ENCODE peak calls at places on chromosomes 12 and 14, in nine cellular contexts. One of them, this sample, is unnamed.

GRCh38 chr12:43969882-43970281 is 134.0 kb downstream of the TMEM117 start:
- DNase-seq in bronchial epithelial cell: peak
- DNase-seq in cardiac muscle cell: peak
- DNase-seq in heart right ventricle: no peak
- DNase-seq in dorsolateral prefrontal cortex: no peak
- DNase-seq in left lung: no peak
- DNase-seq in body of pancreas: no peak
- DNase-seq in AG04450: peak
- DNase-seq in fibroblast of the aortic adventitia: peak
- DNase-seq in this sample: no peak

GRCh38 chr12:581321-581720 is 81.9 kb downstream of the NINJ2 start:
- DNase-seq in heart right ventricle: peak
- DNase-seq in body of pancreas: no peak
- DNase-seq in bronchial epithelial cell: no peak
- DNase-seq in fibroblast of the aortic adventitia: no peak
- DNase-seq in cardiac muscle cell: no peak
- DNase-seq in left lung: no peak
- DNase-seq in dorsolateral prefrontal cortex: no peak
- DNase-seq in AG04450: no peak
- DNase-seq in this sample: no peak

GRCh38 chr14:79011091-79011919 is 841.1 kb downstream of the NRXN3 start:
- DNase-seq in AG04450: peak
- DNase-seq in body of pancreas: peak
- DNase-seq in dorsolateral prefrontal cortex: no peak
- DNase-seq in heart right ventricle: no peak
- DNase-seq in left lung: no peak
- DNase-seq in cardiac muscle cell: peak
- DNase-seq in bronchial epithelial cell: peak
- DNase-seq in fibroblast of the aortic adventitia: peak
- DNase-seq in this sample: no peak

GRCh38 chr12:40137252-40137651 is 31.4 kb upstream of the SLC2A13 start:
- DNase-seq in bronchial epithelial cell: peak
- DNase-seq in dorsolateral prefrontal cortex: no peak
- DNase-seq in left lung: no peak
- DNase-seq in AG04450: no peak
- DNase-seq in heart right ventricle: no peak
- DNase-seq in body of pancreas: no peak
- DNase-seq in cardiac muscle cell: no peak
- DNase-seq in fibroblast of the aortic adventitia: no peak
- DNase-seq in this sample: no peak

GRCh38 chr14:105517096-105517495 is 9.3 kb upstream of the TMEM121 start:
- DNase-seq in left lung: no peak
- DNase-seq in fibroblast of the aortic adventitia: no peak
- DNase-seq in heart right ventricle: no peak
- DNase-seq in body of pancreas: no peak
- DNase-seq in AG04450: no peak
- DNase-seq in cardiac muscle cell: no peak
- DNase-seq in dorsolateral prefrontal cortex: no peak
- DNase-seq in bronchial epithelial cell: no peak
- DNase-seq in this sample: no peak

GRCh38 chr12:2301531-2302461 is 249.0 kb downstream of the CACNA1C start:
- DNase-seq in dorsolateral prefrontal cortex: no peak
- DNase-seq in cardiac muscle cell: no peak
- DNase-seq in body of pancreas: no peak
- DNase-seq in fibroblast of the aortic adventitia: peak
- DNase-seq in AG04450: peak
- DNase-seq in heart right ventricle: peak
- DNase-seq in bronchial epithelial cell: no peak
- DNase-seq in left lung: no peak
- DNase-seq in this sample: peak

GRCh38 chr12:66329941-66330340 is 27.6 kb downstream of the HELB start:
- DNase-seq in fibroblast of the aortic adventitia: peak
- DNase-seq in body of pancreas: no peak
- DNase-seq in heart right ventricle: no peak
- DNase-seq in left lung: no peak
- DNase-seq in AG04450: no peak
- DNase-seq in dorsolateral prefrontal cortex: no peak
- DNase-seq in cardiac muscle cell: peak
- DNase-seq in bronchial epithelial cell: peak
- DNase-seq in this sample: no peak

GRCh38 chr14:89598548-89599186 is 181.6 kb upstream of the FOXN3 start:
- DNase-seq in body of pancreas: no peak
- DNase-seq in heart right ventricle: no peak
- DNase-seq in left lung: no peak
- DNase-seq in AG04450: no peak
- DNase-seq in bronchial epithelial cell: peak
- DNase-seq in cardiac muscle cell: no peak
- DNase-seq in fibroblast of the aortic adventitia: peak
- DNase-seq in dorsolateral prefrontal cortex: no peak
- DNase-seq in this sample: no peak

GRCh38 chr12:25852792-25853191 is 105.7 kb upstream of the RASSF8 start:
- DNase-seq in dorsolateral prefrontal cortex: no peak
- DNase-seq in AG04450: peak
- DNase-seq in heart right ventricle: no peak
- DNase-seq in bronchial epithelial cell: peak
- DNase-seq in body of pancreas: no peak
- DNase-seq in left lung: no peak
- DNase-seq in fibroblast of the aortic adventitia: no peak
- DNase-seq in cardiac muscle cell: peak
- DNase-seq in this sample: no peak

GRCh38 chr12:31406345-31406744 is 80.4 kb upstream of the SINHCAF start:
- DNase-seq in AG04450: no peak
- DNase-seq in heart right ventricle: no peak
- DNase-seq in fibroblast of the aortic adventitia: no peak
- DNase-seq in bronchial epithelial cell: no peak
- DNase-seq in dorsolateral prefrontal cortex: no peak
- DNase-seq in body of pancreas: no peak
- DNase-seq in cardiac muscle cell: no peak
- DNase-seq in left lung: no peak
- DNase-seq in this sample: no peak

GRCh38 chr12:68733661-68734071 is 12.3 kb upstream of the SLC35E3 start:
- DNase-seq in bronchial epithelial cell: peak
- DNase-seq in body of pancreas: no peak
- DNase-seq in heart right ventricle: no peak
- DNase-seq in left lung: no peak
- DNase-seq in AG04450: peak
- DNase-seq in cardiac muscle cell: peak
- DNase-seq in dorsolateral prefrontal cortex: no peak
- DNase-seq in fibroblast of the aortic adventitia: peak
- DNase-seq in this sample: no peak

GRCh38 chr14:95052016-95052585 is 105.2 kb downstream of the DICER1 start:
- DNase-seq in heart right ventricle: no peak
- DNase-seq in AG04450: no peak
- DNase-seq in bronchial epithelial cell: no peak
- DNase-seq in cardiac muscle cell: no peak
- DNase-seq in left lung: no peak
- DNase-seq in body of pancreas: no peak
- DNase-seq in fibroblast of the aortic adventitia: no peak
- DNase-seq in dorsolateral prefrontal cortex: no peak
- DNase-seq in this sample: no peak

GRCh38 chr14:103204852-103205540 is 81.7 kb downstream of the TNFAIP2 start:
- DNase-seq in left lung: no peak
- DNase-seq in AG04450: no peak
- DNase-seq in bronchial epithelial cell: peak
- DNase-seq in dorsolateral prefrontal cortex: no peak
- DNase-seq in body of pancreas: no peak
- DNase-seq in fibroblast of the aortic adventitia: peak
- DNase-seq in heart right ventricle: no peak
- DNase-seq in cardiac muscle cell: no peak
- DNase-seq in this sample: no peak
- H3K4me3 ChIP-seq in left lung: no peak
- H3K4me3 ChIP-seq in AG04450: no peak
- H3K4me3 ChIP-seq in bronchial epithelial cell: no peak
- H3K4me3 ChIP-seq in dorsolateral prefrontal cortex: no peak
- H3K4me3 ChIP-seq in body of pancreas: no peak
- H3K4me3 ChIP-seq in fibroblast of the aortic adventitia: no peak
- H3K4me3 ChIP-seq in heart right ventricle: no peak
- H3K4me3 ChIP-seq in cardiac muscle cell: no peak
- H3K4me3 ChIP-seq in this sample: no peak

DNA sequence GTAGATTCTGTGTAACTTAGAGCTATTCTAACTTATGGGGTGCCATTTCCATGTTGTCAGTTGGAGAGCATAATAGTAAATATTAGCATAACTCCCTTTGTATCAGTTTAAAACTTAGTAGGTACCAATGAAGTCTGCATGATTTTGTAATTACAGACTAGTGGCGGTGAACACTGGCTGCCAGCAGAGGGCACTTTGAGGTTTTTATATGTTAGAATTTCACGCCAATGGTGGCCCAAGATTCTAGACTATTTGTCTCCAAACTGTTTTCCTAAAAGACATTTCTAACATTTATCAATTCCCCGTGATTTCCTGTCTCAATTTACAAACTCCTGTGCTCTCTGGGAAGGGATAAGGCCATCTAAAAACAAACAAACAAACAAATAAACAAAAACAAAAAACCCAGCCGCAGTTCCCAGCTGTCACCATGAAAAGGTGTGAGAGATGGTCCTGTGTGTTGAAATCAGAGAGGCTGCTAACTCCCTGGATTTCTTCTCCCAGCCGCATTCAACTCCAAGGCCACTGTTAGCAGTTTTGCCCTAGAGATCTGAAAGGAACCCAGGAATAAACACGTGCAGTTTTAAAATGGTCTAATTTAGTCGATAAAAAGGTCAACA is 57.6 kb downstream of the BRMS1L start:
- DNase-seq in left lung: no peak
- DNase-seq in cardiac muscle cell: peak
- DNase-seq in dorsolateral prefrontal cortex: peak
- DNase-seq in heart right ventricle: no peak
- DNase-seq in AG04450: no peak
- DNase-seq in bronchial epithelial cell: peak
- DNase-seq in fibroblast of the aortic adventitia: peak
- DNase-seq in body of pancreas: peak
- DNase-seq in this sample: no peak
- H3K4me3 ChIP-seq in left lung: no peak
- H3K4me3 ChIP-seq in cardiac muscle cell: no peak
- H3K4me3 ChIP-seq in dorsolateral prefrontal cortex: no peak
- H3K4me3 ChIP-seq in heart right ventricle: no peak
- H3K4me3 ChIP-seq in AG04450: no peak
- H3K4me3 ChIP-seq in bronchial epithelial cell: no peak
- H3K4me3 ChIP-seq in fibroblast of the aortic adventitia: no peak
- H3K4me3 ChIP-seq in body of pancreas: no peak
- H3K4me3 ChIP-seq in this sample: no peak

DNA sequence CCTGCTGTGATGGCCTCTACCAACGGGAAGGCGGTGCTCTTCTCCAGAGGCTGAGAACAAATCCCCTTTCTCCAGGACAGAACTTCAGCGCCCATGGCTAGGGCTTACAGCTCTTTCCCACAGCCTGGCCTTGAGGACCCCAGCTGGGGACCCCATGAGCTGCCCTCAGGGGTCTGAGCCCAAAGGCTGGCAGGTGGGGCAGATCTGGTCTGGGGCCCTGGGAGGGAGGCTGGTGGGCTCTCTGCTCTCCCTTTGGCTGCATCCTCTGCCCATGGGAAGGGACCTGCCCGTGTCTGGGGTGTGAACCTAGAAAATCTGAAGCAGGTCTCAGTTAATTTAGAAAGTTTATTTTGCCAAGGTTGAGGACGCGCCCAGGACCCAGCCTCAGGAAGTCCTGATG is 322.1 kb downstream of the ADGRD1 start:
- DNase-seq in heart right ventricle: no peak
- DNase-seq in AG04450: no peak
- DNase-seq in body of pancreas: no peak
- DNase-seq in cardiac muscle cell: no peak
- DNase-seq in left lung: no peak
- DNase-seq in fibroblast of the aortic adventitia: no peak
- DNase-seq in bronchial epithelial cell: no peak
- DNase-seq in dorsolateral prefrontal cortex: no peak
- DNase-seq in this sample: peak
- H3K4me3 ChIP-seq in heart right ventricle: no peak
- H3K4me3 ChIP-seq in AG04450: no peak
- H3K4me3 ChIP-seq in body of pancreas: no peak
- H3K4me3 ChIP-seq in cardiac muscle cell: no peak
- H3K4me3 ChIP-seq in left lung: no peak
- H3K4me3 ChIP-seq in fibroblast of the aortic adventitia: no peak
- H3K4me3 ChIP-seq in bronchial epithelial cell: no peak
- H3K4me3 ChIP-seq in dorsolateral prefrontal cortex: no peak
- H3K4me3 ChIP-seq in this sample: no peak

GRCh38 chr12:94686834-94687628 is 36.7 kb upstream of the TMCC3 start:
- DNase-seq in body of pancreas: no peak
- DNase-seq in AG04450: no peak
- DNase-seq in bronchial epithelial cell: peak
- DNase-seq in heart right ventricle: no peak
- DNase-seq in fibroblast of the aortic adventitia: no peak
- DNase-seq in cardiac muscle cell: no peak
- DNase-seq in left lung: no peak
- DNase-seq in dorsolateral prefrontal cortex: no peak
- DNase-seq in this sample: no peak

GRCh38 chr12:94694732-94695131 is 44.4 kb upstream of the TMCC3 start:
- DNase-seq in cardiac muscle cell: no peak
- DNase-seq in body of pancreas: no peak
- DNase-seq in fibroblast of the aortic adventitia: no peak
- DNase-seq in AG04450: no peak
- DNase-seq in bronchial epithelial cell: no peak
- DNase-seq in heart right ventricle: no peak
- DNase-seq in dorsolateral prefrontal cortex: no peak
- DNase-seq in left lung: no peak
- DNase-seq in this sample: no peak

GRCh38 chr12:94689002-94689645 is 38.8 kb upstream of the TMCC3 start:
- DNase-seq in heart right ventricle: no peak
- DNase-seq in bronchial epithelial cell: peak
- DNase-seq in fibroblast of the aortic adventitia: peak
- DNase-seq in cardiac muscle cell: peak
- DNase-seq in left lung: no peak
- DNase-seq in dorsolateral prefrontal cortex: no peak
- DNase-seq in body of pancreas: no peak
- DNase-seq in AG04450: no peak
- DNase-seq in this sample: no peak

GRCh38 chr12:94690199-94690695 is 39.9 kb upstream of the TMCC3 start:
- DNase-seq in left lung: no peak
- DNase-seq in dorsolateral prefrontal cortex: no peak
- DNase-seq in bronchial epithelial cell: no peak
- DNase-seq in AG04450: no peak
- DNase-seq in cardiac muscle cell: peak
- DNase-seq in body of pancreas: no peak
- DNase-seq in fibroblast of the aortic adventitia: peak
- DNase-seq in heart right ventricle: no peak
- DNase-seq in this sample: no peak

GRCh38 chr12:94689646-94690036 is 39.3 kb upstream of the TMCC3 start:
- DNase-seq in heart right ventricle: no peak
- DNase-seq in cardiac muscle cell: peak
- DNase-seq in fibroblast of the aortic adventitia: peak
- DNase-seq in body of pancreas: no peak
- DNase-seq in left lung: no peak
- DNase-seq in dorsolateral prefrontal cortex: no peak
- DNase-seq in AG04450: no peak
- DNase-seq in bronchial epithelial cell: no peak
- DNase-seq in this sample: no peak
- H3K4me3 ChIP-seq in heart right ventricle: peak
- H3K4me3 ChIP-seq in cardiac muscle cell: no peak
- H3K4me3 ChIP-seq in fibroblast of the aortic adventitia: peak
- H3K4me3 ChIP-seq in body of pancreas: no peak
- H3K4me3 ChIP-seq in left lung: no peak
- H3K4me3 ChIP-seq in dorsolateral prefrontal cortex: peak
- H3K4me3 ChIP-seq in AG04450: no peak
- H3K4me3 ChIP-seq in bronchial epithelial cell: no peak
- H3K4me3 ChIP-seq in this sample: no peak

DNA sequence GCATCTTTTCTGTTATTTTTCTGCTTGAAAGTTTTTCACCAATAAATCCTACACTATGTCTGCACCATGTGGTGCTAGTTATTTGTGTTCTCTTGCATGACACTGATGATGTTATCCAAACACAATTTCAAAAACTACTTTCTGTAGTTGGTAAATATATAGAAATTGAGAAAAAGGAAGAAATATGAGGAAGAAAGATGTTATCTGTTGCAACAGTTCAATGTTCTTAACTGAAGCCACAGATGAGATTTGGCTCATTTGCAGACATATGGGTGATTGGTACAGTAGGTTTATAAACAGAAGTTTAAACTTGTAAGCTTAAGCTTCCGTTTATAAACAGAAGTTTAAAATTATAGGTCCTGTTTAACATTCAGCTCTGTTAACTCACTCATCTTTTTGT is at the start of gene CLEC12A:
- DNase-seq in AG04450: no peak
- DNase-seq in cardiac muscle cell: no peak
- DNase-seq in bronchial epithelial cell: no peak
- DNase-seq in left lung: no peak
- DNase-seq in dorsolateral prefrontal cortex: no peak
- DNase-seq in body of pancreas: no peak
- DNase-seq in fibroblast of the aortic adventitia: no peak
- DNase-seq in heart right ventricle: no peak
- DNase-seq in this sample: no peak
- H3K4me3 ChIP-seq in AG04450: no peak
- H3K4me3 ChIP-seq in cardiac muscle cell: no peak
- H3K4me3 ChIP-seq in bronchial epithelial cell: no peak
- H3K4me3 ChIP-seq in left lung: peak
- H3K4me3 ChIP-seq in dorsolateral prefrontal cortex: no peak
- H3K4me3 ChIP-seq in body of pancreas: no peak
- H3K4me3 ChIP-seq in fibroblast of the aortic adventitia: no peak
- H3K4me3 ChIP-seq in heart right ventricle: no peak
- H3K4me3 ChIP-seq in this sample: no peak